ENCODE peak calls at places on chromosomes 6 and 20, in ten cellular contexts. S is adrenal gland; J is transverse colon; H is H9; W is fibroblast of lung; F is AG04450; K is activated B cell treated with CpG ODN at 0.5 μM for 24 hours; O is CD4-positive, alpha-beta T cell; G is HCT116; D is foreskin keratinocyte. C is an unnamed sample.

GRCh38 chr6:44504321-44504761 is 116.8 kb downstream of the CDC5L start:
- DNase-seq in S (peak), J (no peak), H (peak), W (peak), F (no peak), K (no peak), O (no peak), G (no peak), D (no peak), C (no peak)

GRCh38 chr20:31579245-31579644 is 25.8 kb upstream of the ID1 start:
- DNase-seq in S (no peak), J (no peak), H (no peak), W (no peak), F (no peak), K (no peak), O (no peak), G (no peak), D (no peak), C (no peak)

GRCh38 chr20:5216663-5217062 is 89.9 kb downstream of the CDS2 start:
- DNase-seq in S (no peak), J (no peak), H (no peak), W (no peak), F (no peak), K (no peak), O (no peak), G (no peak), D (no peak), C (no peak)

GRCh38 chr6:11126876-11127275 is 15.4 kb upstream of the ERVFRD-1 start:
- DNase-seq in S (no peak), J (no peak), H (peak), W (peak), F (no peak), K (no peak), O (no peak), G (no peak), D (no peak), C (no peak)

GRCh38 chr6:165749163-165749562 is 86.1 kb upstream of the PDE10A start:
- DNase-seq in S (no peak), J (no peak), H (no peak), W (no peak), F (no peak), K (no peak), O (no peak), G (no peak), D (no peak), C (no peak)

GRCh38 chr6:5243069-5243468 is 17.7 kb downstream of the LYRM4 start:
- DNase-seq in S (no peak), J (no peak), H (no peak), W (no peak), F (no peak), K (no peak), O (no peak), G (no peak), D (no peak), C (no peak)

GRCh38 chr6:89360415-89360999 is 8.0 kb upstream of the UBE2J1 start:
- DNase-seq in S (no peak), J (no peak), H (no peak), W (peak), F (no peak), K (no peak), O (no peak), G (no peak), D (peak), C (no peak)

GRCh38 chr6:154593122-154593521 is 82.6 kb upstream of the CNKSR3 start:
- DNase-seq in S (no peak), J (no peak), H (peak), W (peak), F (no peak), K (no peak), O (no peak), G (no peak), D (no peak), C (no peak)

GRCh38 chr6:35148167-35148741 is 7.1 kb upstream of the TCP11 start:
- DNase-seq in S (no peak), J (no peak), H (peak), W (peak), F (no peak), K (no peak), O (no peak), G (no peak), D (peak), C (no peak)

GRCh38 chr6:155417454-155417853 is 38.2 kb downstream of the NOX3 start:
- DNase-seq in S (no peak), J (no peak), H (no peak), W (no peak), F (no peak), K (no peak), O (no peak), G (no peak), D (no peak), C (no peak)

GRCh38 chr6:3228791-3229565 is 1.5 kb upstream of the TUBB2B start:
- DNase-seq in S (no peak), J (no peak), H (peak), W (peak), F (no peak), K (no peak), O (no peak), G (no peak), D (no peak), C (no peak)

GRCh38 chr6:168131464-168132415 is 52.7 kb upstream of the FRMD1 start:
- DNase-seq in S (peak), J (no peak), H (peak), W (no peak), F (no peak), K (no peak), O (no peak), G (no peak), D (no peak), C (no peak)

GRCh38 chr6:128494440-128494839 is 26.0 kb downstream of the PTPRK start:
- DNase-seq in S (no peak), J (no peak), H (no peak), W (no peak), F (no peak), K (no peak), O (no peak), G (no peak), D (no peak), C (no peak)

GRCh38 chr20:47868744-47869143 is 83.5 kb upstream of the SULF2 start:
- DNase-seq in S (no peak), J (no peak), H (no peak), W (no peak), F (no peak), K (no peak), O (no peak), G (no peak), D (no peak), C (no peak)

GRCh38 chr6:25359191-25359861 is 80.2 kb downstream of the CARMIL1 start:
- DNase-seq in S (no peak), J (no peak), H (no peak), W (peak), F (no peak), K (no peak), O (no peak), G (no peak), D (peak), C (peak)

GRCh38 chr6:46927066-46927465 is 5.3 kb upstream of the ADGRF5 start:
- DNase-seq in S (no peak), J (no peak), H (no peak), W (peak), F (no peak), K (no peak), O (no peak), G (no peak), D (no peak), C (no peak)

GRCh38 chr6:20211941-20212391 is 303 bp downstream of the MBOAT1 start:
- DNase-seq in S (no peak), J (peak), H (peak), W (peak), F (no peak), K (peak), O (peak), G (no peak), D (peak), C (peak)

GRCh38 chr6:41163419-41163717 is 452 bp upstream of the TREM2 start:
- DNase-seq in S (no peak), J (no peak), H (no peak), W (no peak), F (no peak), K (no peak), O (no peak), G (no peak), D (no peak), C (no peak)

GRCh38 chr6:10511477-10511876 is 9.7 kb upstream of the GCNT2 start:
- DNase-seq in S (no peak), J (no peak), H (no peak), W (peak), F (no peak), K (no peak), O (no peak), G (no peak), D (peak), C (no peak)

GRCh38 chr20:62845416-62845815 is 16.2 kb downstream of the TCFL5 start:
- DNase-seq in S (no peak), J (no peak), H (no peak), W (no peak), F (no peak), K (no peak), O (no peak), G (no peak), D (no peak), C (no peak)

GRCh38 chr6:159116343-159116742 is 52.9 kb upstream of the FNDC1 start:
- DNase-seq in S (peak), J (peak), H (no peak), W (no peak), F (no peak), K (peak), O (no peak), G (no peak), D (no peak), C (no peak)

GRCh38 chr6:46729810-46730342 is 5.3 kb downstream of the PLA2G7 start:
- DNase-seq in S (no peak), J (no peak), H (no peak), W (no peak), F (no peak), K (no peak), O (no peak), G (no peak), D (no peak), C (no peak)

GRCh38 chr20:63009988-63010769 is 3.4 kb upstream of the BHLHE23 start:
- DNase-seq in S (no peak), J (peak), H (no peak), W (peak), F (no peak), K (no peak), O (peak), G (no peak), D (no peak), C (no peak)

GRCh38 chr20:4763776-4764525 is 42.2 kb downstream of the PRND start:
- DNase-seq in S (no peak), J (no peak), H (no peak), W (no peak), F (no peak), K (no peak), O (no peak), G (no peak), D (peak), C (no peak)

GRCh38 chr20:25281541-25281991 is 33.7 kb downstream of the PYGB start:
- DNase-seq in S (peak), J (peak), H (no peak), W (no peak), F (no peak), K (peak), O (no peak), G (no peak), D (no peak), C (no peak)

GRCh38 chr6:42431356-42431755 is 20.4 kb downstream of the TRERF1 start:
- DNase-seq in S (peak), J (no peak), H (no peak), W (no peak), F (no peak), K (no peak), O (no peak), G (no peak), D (no peak), C (no peak)

GRCh38 chr6:30572078-30572605 is 900 bp downstream of the ABCF1 start:
- DNase-seq in S (no peak), J (no peak), H (no peak), W (no peak), F (no peak), K (no peak), O (no peak), G (no peak), D (peak), C (no peak)

GRCh38 chr6:14270925-14271791 is 153.6 kb downstream of the CD83 start:
- DNase-seq in S (no peak), J (peak), H (no peak), W (peak), F (peak), K (no peak), O (no peak), G (peak), D (peak), C (peak)

GRCh38 chr6:98970469-98970868 is 22.7 kb upstream of the FBXL4 start:
- DNase-seq in S (no peak), J (no peak), H (no peak), W (peak), F (no peak), K (no peak), O (no peak), G (no peak), D (no peak), C (no peak)
- TF ChIP-seq CTCF in S (no peak), J (no peak), H (no peak), W (no peak), F (no peak), K (no peak), O (no peak), G (no peak), D (no peak), C (no peak)

GRCh38 chr6:125124250-125124777 is 29.3 kb upstream of the TPD52L1 start:
- DNase-seq in S (no peak), J (no peak), H (no peak), W (peak), F (no peak), K (no peak), O (no peak), G (peak), D (peak), C (peak)
- TF ChIP-seq CTCF in S (no peak), J (no peak), H (no peak), W (no peak), F (no peak), K (no peak), O (no peak), G (no peak), D (peak), C (no peak)

GRCh38 chr20:50928469-50928868 is 2.8 kb downstream of the ADNP start:
- DNase-seq in S (no peak), J (no peak), H (no peak), W (no peak), F (no peak), K (no peak), O (no peak), G (no peak), D (no peak), C (no peak)
- TF ChIP-seq CTCF in S (no peak), J (no peak), H (peak), W (peak), F (no peak), K (no peak), O (no peak), G (no peak), D (peak), C (no peak)

GRCh38 chr6:161836643-161837448 is 563.0 kb upstream of the AGPAT4 start:
- DNase-seq in S (no peak), J (no peak), H (no peak), W (peak), F (no peak), K (no peak), O (no peak), G (peak), D (no peak), C (peak)
- TF ChIP-seq CTCF in S (peak), J (peak), H (peak), W (peak), F (peak), K (no peak), O (no peak), G (peak), D (peak), C (no peak)

C was measured in Calu3.